ENCODE peak calls at places on chromosomes 7 and 10, in four cellular contexts. One of them, this sample, is unnamed.

GRCh38 chr7:25359471-25360059 is 131.3 kb upstream of the NPVF start:
- DNase-seq in GM12878: no peak
- DNase-seq in HepG2: no peak
- DNase-seq in K562: no peak
- DNase-seq in this sample: no peak

GRCh38 chr7:25034136-25034535 is 54.2 kb upstream of the OSBPL3 start:
- DNase-seq in GM12878: no peak
- DNase-seq in HepG2: no peak
- DNase-seq in K562: no peak
- DNase-seq in this sample: no peak

GRCh38 chr7:131300572-131301466 is 26.9 kb upstream of the MKLN1 start:
- DNase-seq in GM12878: no peak
- DNase-seq in HepG2: no peak
- DNase-seq in K562: no peak
- DNase-seq in this sample: no peak

GRCh38 chr7:33845991-33846509 is 59.3 kb upstream of the BMPER start:
- DNase-seq in GM12878: no peak
- DNase-seq in HepG2: no peak
- DNase-seq in K562: no peak
- DNase-seq in this sample: no peak

GRCh38 chr7:43292384-43292783 is 179.9 kb downstream of the HECW1 start:
- DNase-seq in GM12878: no peak
- DNase-seq in HepG2: no peak
- DNase-seq in K562: no peak
- DNase-seq in this sample: no peak

GRCh38 chr10:24579911-24580310 is 143.8 kb downstream of the ARHGAP21 start:
- DNase-seq in GM12878: no peak
- DNase-seq in HepG2: no peak
- DNase-seq in K562: no peak
- DNase-seq in this sample: no peak

GRCh38 chr10:129949411-129950335 is 14.4 kb downstream of the EBF3 start:
- DNase-seq in GM12878: no peak
- DNase-seq in HepG2: no peak
- DNase-seq in K562: no peak
- DNase-seq in this sample: no peak

GRCh38 chr7:5594616-5595544 is 171.2 kb upstream of the TNRC18 start:
- DNase-seq in GM12878: no peak
- DNase-seq in HepG2: no peak
- DNase-seq in K562: no peak
- DNase-seq in this sample: peak

GRCh38 chr7:30572212-30572839 is 22.4 kb upstream of the GARS1 start:
- DNase-seq in GM12878: no peak
- DNase-seq in HepG2: no peak
- DNase-seq in K562: no peak
- DNase-seq in this sample: no peak

GRCh38 chr7:30575910-30576309 is 18.8 kb upstream of the GARS1 start:
- DNase-seq in GM12878: no peak
- DNase-seq in HepG2: no peak
- DNase-seq in K562: no peak
- DNase-seq in this sample: no peak
- TF ChIP-seq CHD4 in GM12878: no peak
- TF ChIP-seq CHD4 in HepG2: no peak
- TF ChIP-seq CHD4 in K562: no peak
- TF ChIP-seq CHD4 in this sample: no peak

GRCh38 chr10:132538031-132538789 is 623 bp downstream of the INPP5A start:
- DNase-seq in GM12878: no peak
- DNase-seq in HepG2: no peak
- DNase-seq in K562: no peak
- DNase-seq in this sample: no peak
- TF ChIP-seq CHD4 in GM12878: no peak
- TF ChIP-seq CHD4 in HepG2: no peak
- TF ChIP-seq CHD4 in K562: no peak
- TF ChIP-seq CHD4 in this sample: no peak

GRCh38 chr10:88181902-88182671 is 318.7 kb downstream of the PTEN start:
- DNase-seq in GM12878: no peak
- DNase-seq in HepG2: no peak
- DNase-seq in K562: no peak
- DNase-seq in this sample: no peak
- TF ChIP-seq CHD4 in GM12878: no peak
- TF ChIP-seq CHD4 in HepG2: no peak
- TF ChIP-seq CHD4 in K562: no peak
- TF ChIP-seq CHD4 in this sample: no peak

DNA sequence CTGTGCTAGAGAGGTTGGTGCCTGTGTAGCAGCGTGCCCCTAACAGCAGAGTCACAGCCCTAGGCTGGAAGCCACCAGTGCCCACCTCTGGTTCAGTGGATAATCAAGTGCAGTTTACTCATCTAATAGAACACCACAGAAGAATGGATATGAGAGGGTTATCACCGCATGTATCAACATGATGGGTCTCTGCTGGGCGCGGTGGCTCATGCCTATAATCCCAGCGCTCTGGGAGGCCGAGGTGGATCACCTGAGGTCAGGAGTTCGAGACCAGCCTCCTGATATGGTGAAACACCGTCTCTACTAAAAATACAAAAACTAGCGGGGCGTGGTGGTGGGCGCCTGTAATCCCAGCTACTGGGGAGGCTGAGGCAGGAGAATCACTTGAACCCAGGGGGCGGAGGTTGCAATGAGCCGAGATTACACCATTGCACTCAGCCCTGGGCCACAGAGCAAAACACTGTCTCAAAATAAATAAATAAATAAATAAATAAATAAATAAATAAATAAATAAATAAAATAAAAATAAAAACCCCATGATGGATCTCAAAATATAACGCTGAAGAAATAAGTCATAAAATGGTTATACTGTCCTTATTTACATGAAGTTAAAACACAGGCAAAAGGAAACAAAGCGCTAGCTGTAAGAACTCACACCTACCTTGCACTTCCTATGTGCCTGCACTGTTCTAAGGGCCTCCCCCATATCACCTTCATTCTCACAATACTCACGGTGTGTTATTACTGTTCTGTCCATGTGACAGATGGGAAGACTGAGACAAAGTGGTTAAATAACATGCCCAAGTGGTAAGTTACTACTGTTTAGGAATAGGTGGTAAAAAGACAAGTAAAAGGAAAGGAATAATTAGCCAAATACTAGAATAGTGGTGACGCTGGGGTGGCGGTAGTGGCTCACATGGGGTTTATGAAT is 70.9 kb downstream of the AMZ1 start:
- DNase-seq in GM12878: peak
- DNase-seq in HepG2: no peak
- DNase-seq in K562: no peak
- DNase-seq in this sample: no peak
- TF ChIP-seq CHD4 in GM12878: no peak
- TF ChIP-seq CHD4 in HepG2: no peak
- TF ChIP-seq CHD4 in K562: no peak
- TF ChIP-seq CHD4 in this sample: no peak

GRCh38 chr10:60877066-60877776 is 66.8 kb downstream of the RHOBTB1 start:
- DNase-seq in GM12878: no peak
- DNase-seq in HepG2: no peak
- DNase-seq in K562: no peak
- DNase-seq in this sample: no peak
- TF ChIP-seq CHD4 in GM12878: no peak
- TF ChIP-seq CHD4 in HepG2: no peak
- TF ChIP-seq CHD4 in K562: no peak
- TF ChIP-seq CHD4 in this sample: no peak